ENCODE peak calls at places on chromosomes 2 and 18, in nine cellular contexts. S is upper lobe of right lung; D is SK-N-SH; A is choroid plexus epithelial cell; R is dorsolateral prefrontal cortex; Z is IMR-90; E is CD8-positive, alpha-beta T cell; X is foreskin fibroblast; W is endothelial cell. C is an unnamed sample.

GRCh38 chr18:34767601-34768027 is 57.5 kb downstream of the DTNA start:
- DNase-seq in S (no peak), D (no peak), A (peak), R (no peak), Z (peak), E (no peak), X (peak), W (no peak), C (no peak)

GRCh38 chr18:80086281-80086680 is 22.8 kb upstream of the ADNP2 start:
- DNase-seq in S (no peak), D (no peak), A (no peak), R (no peak), Z (peak), E (no peak), X (no peak), W (no peak), C (no peak)

GRCh38 chr2:27428978-27429541 is 629 bp downstream of the NRBP1 start:
- DNase-seq in S (peak), D (peak), A (peak), R (peak), Z (peak), E (peak), X (peak), W (peak), C (peak)

GRCh38 chr2:157304811-157305712 is 20.6 kb downstream of the ERMN start:
- DNase-seq in S (no peak), D (no peak), A (peak), R (no peak), Z (peak), E (no peak), X (peak), W (peak), C (peak)

GRCh38 chr2:119440873-119441272 is 9.2 kb downstream of the TMEM37 start:
- DNase-seq in S (no peak), D (no peak), A (no peak), R (no peak), Z (no peak), E (no peak), X (no peak), W (no peak), C (no peak)

GRCh38 chr2:98898423-98898841 is 37.6 kb downstream of the CRACDL start:
- DNase-seq in S (peak), D (no peak), A (no peak), R (no peak), Z (no peak), E (no peak), X (no peak), W (no peak), C (no peak)

GRCh38 chr2:104826016-104826415 is 27.9 kb upstream of the POU3F3 start:
- DNase-seq in S (no peak), D (no peak), A (peak), R (no peak), Z (no peak), E (no peak), X (no peak), W (no peak), C (no peak)

GRCh38 chr2:158131919-158132566 is 30.4 kb downstream of the UPP2 start:
- DNase-seq in S (no peak), D (no peak), A (no peak), R (no peak), Z (no peak), E (no peak), X (no peak), W (no peak), C (peak)

GRCh38 chr2:238487652-238488346 is 61.1 kb downstream of the ASB1 start:
- DNase-seq in S (no peak), D (no peak), A (no peak), R (no peak), Z (no peak), E (no peak), X (no peak), W (no peak), C (no peak)

GRCh38 chr2:81206216-81206615 is 901.7 kb upstream of the LRRTM1 start:
- DNase-seq in S (no peak), D (no peak), A (no peak), R (no peak), Z (no peak), E (no peak), X (no peak), W (no peak), C (no peak)

GRCh38 chr18:60295776-60296175 is 76.8 kb downstream of the MC4R start:
- DNase-seq in S (no peak), D (no peak), A (no peak), R (no peak), Z (no peak), E (no peak), X (no peak), W (no peak), C (no peak)

GRCh38 chr2:105144941-105145300 is 96.6 kb upstream of the GPR45 start:
- DNase-seq in S (no peak), D (no peak), A (no peak), R (no peak), Z (no peak), E (no peak), X (no peak), W (no peak), C (no peak)

GRCh38 chr2:221397179-221397578 is 174.9 kb downstream of the EPHA4 start:
- DNase-seq in S (no peak), D (no peak), A (no peak), R (no peak), Z (peak), E (no peak), X (no peak), W (no peak), C (no peak)

GRCh38 chr2:207503234-207503633 is 26.5 kb upstream of the CREB1 start:
- DNase-seq in S (no peak), D (no peak), A (peak), R (no peak), Z (no peak), E (no peak), X (no peak), W (no peak), C (no peak)

GRCh38 chr2:203650860-203651613 is 55.4 kb upstream of the CD28 start:
- DNase-seq in S (no peak), D (peak), A (peak), R (no peak), Z (peak), E (no peak), X (peak), W (no peak), C (no peak)
- TF ChIP-seq CTCF in S (peak), D (peak), A (peak), R (peak), Z (peak), E (no peak), X (no peak), W (no peak), C (peak)

GRCh38 chr2:85585781-85586105 is 1.5 kb downstream of the VAMP5 start:
- DNase-seq in S (no peak), D (no peak), A (no peak), R (no peak), Z (peak), E (no peak), X (peak), W (no peak), C (no peak)
- TF ChIP-seq CTCF in S (no peak), D (no peak), A (no peak), R (no peak), Z (no peak), E (no peak), X (no peak), W (no peak), C (no peak)

GRCh38 chr2:162798407-162798806 is 40.2 kb downstream of the KCNH7 start:
- DNase-seq in S (no peak), D (no peak), A (no peak), R (no peak), Z (no peak), E (no peak), X (no peak), W (no peak), C (no peak)

DNA sequence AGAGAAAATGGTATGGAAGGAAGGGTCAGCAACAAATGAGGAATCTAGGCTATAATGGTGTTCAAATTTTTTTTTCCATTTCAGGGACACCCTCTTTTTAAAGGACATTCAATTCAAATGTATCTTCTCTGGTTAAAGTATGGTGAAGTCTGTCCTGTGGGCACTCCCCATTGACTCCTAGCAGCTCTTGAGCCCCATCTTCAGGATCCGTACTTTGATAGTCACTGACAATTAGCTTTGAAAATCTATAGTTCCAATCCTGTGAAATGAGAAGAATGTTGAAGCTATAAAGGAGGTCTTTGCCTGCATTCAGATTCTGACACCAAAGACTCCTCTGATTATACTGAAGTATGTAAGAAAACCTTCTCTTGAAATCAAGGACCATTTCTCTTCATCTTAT is 43.3 kb downstream of the KCNH7 start:
- DNase-seq in S (no peak), D (no peak), A (peak), R (no peak), Z (no peak), E (no peak), X (no peak), W (no peak), C (no peak)
- TF ChIP-seq CTCF in S (no peak), D (no peak), A (peak), R (no peak), Z (no peak), E (no peak), X (no peak), W (no peak), C (peak)

GRCh38 chr2:226795281-226796011 is 4.2 kb downstream of the IRS1 start:
- DNase-seq in S (peak), D (peak), A (peak), R (no peak), Z (peak), E (peak), X (peak), W (no peak), C (no peak)
- TF ChIP-seq CTCF in S (no peak), D (no peak), A (peak), R (no peak), Z (peak), E (no peak), X (peak), W (no peak), C (no peak)